ENCODE peak calls at places on chromosome 21, in five cellular contexts. Q, W, G, F and U are unnamed samples.
A peak's percentile ranks its signal among the peaks of the same experiment; 100 is the strongest.

GRCh38 chr21:39657091-39657689 is 44.5 kb downstream of the B3GALT5 start:
- DNase-seq in Q (no peak), W (no peak), G (no peak), F (peak; percentile 22), U (no peak)

GRCh38 chr21:41142051-41142795 is 25.7 kb upstream of the BACE2 start:
- DNase-seq in Q (peak; percentile 9), W (no peak), G (no peak), F (no peak), U (no peak)

GRCh38 chr21:14740692-14741091 is 194.6 kb upstream of the SAMSN1 start:
- DNase-seq in Q (no peak), W (no peak), G (no peak), F (no peak), U (no peak)

GRCh38 chr21:17466166-17466565 is 46.7 kb upstream of the CXADR start:
- DNase-seq in Q (no peak), W (no peak), G (no peak), F (no peak), U (no peak)

GRCh38 chr21:45612096-45613019 is 31.2 kb upstream of the PCBP3 start:
- DNase-seq in Q (no peak), W (no peak), G (no peak), F (peak; percentile 59), U (no peak)

GRCh38 chr21:45941338-45941710 is 40.2 kb upstream of the COL6A1 start:
- DNase-seq in Q (no peak), W (no peak), G (no peak), F (no peak), U (no peak)

GRCh38 chr21:35232545-35233176 is 183.6 kb upstream of the RUNX1 start:
- DNase-seq in Q (no peak), W (no peak), G (no peak), F (no peak), U (no peak)

GRCh38 chr21:45818904-45819285 is 162.7 kb upstream of the COL6A1 start:
- DNase-seq in Q (no peak), W (peak; percentile 86), G (no peak), F (no peak), U (peak; percentile 43)

GRCh38 chr21:33025471-33026298 is at the start of gene OLIG2:
- DNase-seq in Q (peak; percentile 98), W (peak; percentile 79), G (no peak), F (no peak), U (peak; percentile 41)

GRCh38 chr21:45971487-45972352 is 9.8 kb upstream of the COL6A1 start:
- DNase-seq in Q (peak; percentile 32), W (no peak), G (peak; percentile 62), F (peak; percentile 64), U (peak; percentile 31)

GRCh38 chr21:41362605-41363369 is 960 bp downstream of the MX2 start:
- DNase-seq in Q (no peak), W (no peak), G (no peak), F (no peak), U (no peak)

GRCh38 chr21:28229811-28230210 is 762.9 kb downstream of the LTN1 start:
- DNase-seq in Q (no peak), W (no peak), G (no peak), F (no peak), U (no peak)

GRCh38 chr21:15121655-15122120 is 56.9 kb upstream of the NRIP1 start:
- DNase-seq in Q (peak; percentile 29), W (no peak), G (peak; percentile 17), F (no peak), U (no peak)

GRCh38 chr21:41396452-41397107 is 29.5 kb upstream of the MX1 start:
- DNase-seq in Q (peak; percentile 18), W (peak; percentile 92), G (no peak), F (peak; percentile 81), U (no peak)

GRCh38 chr21:17537299-17537698 is 24.5 kb downstream of the CXADR start:
- DNase-seq in Q (no peak), W (no peak), G (no peak), F (no peak), U (no peak)

GRCh38 chr21:19853061-19853460 is 1145.1 kb upstream of the NCAM2 start:
- DNase-seq in Q (no peak), W (no peak), G (no peak), F (peak; percentile 38), U (no peak)

GRCh38 chr21:27515676-27516075 is 548.8 kb upstream of the ADAMTS5 start:
- DNase-seq in Q (no peak), W (no peak), G (no peak), F (no peak), U (no peak)

GRCh38 chr21:25370311-25370744 is 237.0 kb downstream of the MRPL39 start:
- DNase-seq in Q (no peak), W (no peak), G (no peak), F (no peak), U (no peak)

GRCh38 chr21:16865612-16866011 is 647.2 kb upstream of the CXADR start:
- DNase-seq in Q (no peak), W (no peak), G (no peak), F (no peak), U (no peak)

GRCh38 chr21:45994086-45994661 is 12.6 kb downstream of the COL6A1 start:
- DNase-seq in Q (no peak), W (no peak), G (peak; percentile 41), F (peak; percentile 51), U (no peak)

GRCh38 chr21:40622531-40622930 is 224.4 kb downstream of the DSCAM start:
- DNase-seq in Q (no peak), W (no peak), G (no peak), F (no peak), U (no peak)

GRCh38 chr21:31557421-31557955 is 102.0 kb upstream of the SOD1 start:
- DNase-seq in Q (peak; percentile 85), W (no peak), G (peak; percentile 21), F (peak; percentile 47), U (no peak)

GRCh38 chr21:31559368-31560119 is 99.9 kb upstream of the SOD1 start:
- DNase-seq in Q (peak; percentile 99), W (peak; percentile 26), G (peak; percentile 93), F (peak; percentile 88), U (peak; percentile 73)

GRCh38 chr21:31560479-31560878 is 99.0 kb upstream of the SOD1 start:
- DNase-seq in Q (no peak), W (no peak), G (no peak), F (peak; percentile 23), U (no peak)

GRCh38 chr21:31557956-31558838 is 101.3 kb upstream of the SOD1 start:
- DNase-seq in Q (peak; percentile 57), W (no peak), G (peak; percentile 48), F (peak; percentile 58), U (no peak)

DNA sequence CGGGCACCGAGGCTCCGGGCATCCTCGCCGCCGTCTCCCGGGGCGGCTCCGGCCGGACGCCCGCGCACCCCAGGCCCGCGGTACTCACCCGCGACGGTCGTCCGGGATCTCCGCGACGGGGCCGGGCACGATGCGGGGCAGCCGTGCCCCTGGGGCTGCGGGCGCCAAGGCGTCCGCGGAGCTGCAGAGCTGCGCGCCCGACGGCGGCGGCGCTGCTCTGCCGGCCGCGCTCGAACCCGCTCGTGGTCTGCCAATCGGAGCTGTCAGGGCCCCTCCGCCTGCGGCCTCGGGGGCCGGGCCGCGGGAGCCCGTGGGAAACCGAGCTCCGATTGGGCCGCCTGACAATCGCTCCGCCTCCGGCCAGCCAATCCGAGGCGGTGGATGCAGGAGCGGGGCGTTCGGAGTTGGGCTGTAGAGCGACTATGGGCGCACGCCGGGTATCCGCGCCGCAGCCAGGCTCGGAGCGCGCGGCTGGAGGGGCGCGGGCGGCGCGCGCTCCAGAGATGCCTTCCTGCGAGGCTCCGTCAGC is 100.6 kb upstream of the SOD1 start:
- DNase-seq in Q (peak; percentile 97), W (peak; percentile 7), G (peak; percentile 91), F (peak; percentile 86), U (peak; percentile 81)
- TF ChIP-seq CTCF in Q (peak; percentile 43), W (no peak), G (no peak), F (no peak), U (no peak)

GRCh38 chr21:18840239-18840638 is 436.7 kb upstream of the TMPRSS15 start:
- DNase-seq in Q (peak; percentile 76), W (peak; percentile 19), G (no peak), F (no peak), U (no peak)
- TF ChIP-seq CTCF in Q (peak; percentile 44), W (no peak), G (no peak), F (no peak), U (peak; percentile 14)

GRCh38 chr21:44455524-44456206 is 355 bp downstream of the LRRC3 start:
- DNase-seq in Q (peak; percentile 54), W (peak; percentile 49), G (peak; percentile 59), F (peak; percentile 85), U (peak; percentile 79)
- TF ChIP-seq CTCF in Q (peak; percentile 46), W (peak; percentile 28), G (no peak), F (peak; percentile 23), U (peak; percentile 41)

GRCh38 chr21:42537106-42537742 is 23.6 kb downstream of the SLC37A1 start:
- DNase-seq in Q (no peak), W (peak; percentile 17), G (no peak), F (peak; percentile 44), U (peak; percentile 68)
- TF ChIP-seq CTCF in Q (peak; percentile 51), W (no peak), G (no peak), F (no peak), U (peak; percentile 61)

GRCh38 chr21:36478941-36479340 is 981 bp downstream of the CLDN14 start:
- DNase-seq in Q (peak; percentile 53), W (no peak), G (no peak), F (no peak), U (no peak)
- TF ChIP-seq CTCF in Q (peak; percentile 63), W (no peak), G (no peak), F (no peak), U (peak; percentile 35)

DNA sequence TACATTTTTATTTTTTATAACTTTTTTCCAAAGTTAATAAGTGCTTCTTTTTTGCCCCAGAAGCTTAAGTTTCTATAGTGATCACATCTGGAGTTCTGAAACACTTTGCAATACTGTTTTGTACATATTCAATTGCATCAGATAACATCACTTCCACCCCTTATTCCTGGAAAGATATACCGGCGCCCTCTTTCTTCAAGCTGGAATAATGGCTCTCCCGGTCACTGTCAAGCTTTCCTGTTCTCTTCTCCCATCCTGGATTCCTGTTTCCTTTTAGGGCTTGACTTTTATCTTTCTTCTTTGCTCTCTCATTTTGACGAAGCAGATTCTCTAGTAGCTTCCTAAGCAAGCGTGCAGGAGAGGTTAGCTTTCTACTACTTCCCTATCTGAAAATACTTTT is 1866.8 kb downstream of the MRPL39 start:
- DNase-seq in Q (peak; percentile 39), W (no peak), G (no peak), F (no peak), U (no peak)
- TF ChIP-seq CTCF in Q (peak; percentile 47), W (no peak), G (no peak), F (no peak), U (no peak)

GRCh38 chr21:31108969-31109368 is 70.7 kb upstream of the KRTAP19-8 start:
- DNase-seq in Q (peak; percentile 69), W (no peak), G (no peak), F (no peak), U (peak; percentile 40)
- TF ChIP-seq CTCF in Q (peak; percentile 72), W (no peak), G (no peak), F (no peak), U (peak; percentile 23)

DNA sequence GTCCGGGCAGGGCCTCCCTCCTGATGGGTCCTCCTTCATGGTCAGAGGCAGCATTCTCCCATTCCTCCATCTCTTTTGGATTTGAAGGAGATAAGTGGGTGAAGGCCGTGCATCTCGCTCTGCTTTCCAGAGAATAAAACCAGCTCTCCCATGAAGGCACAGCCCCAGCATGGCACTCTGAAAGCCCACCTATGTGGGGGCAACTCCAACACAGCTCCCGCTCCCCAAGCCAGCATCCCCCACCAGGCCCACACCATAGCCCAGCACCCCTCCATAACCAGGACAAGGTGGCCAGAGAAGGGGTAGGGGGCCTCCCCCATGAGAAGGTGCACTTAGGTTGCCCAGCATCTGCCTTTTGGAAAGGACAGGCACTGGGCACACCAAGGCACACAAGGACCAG is 112.2 kb downstream of the PDE9A start:
- DNase-seq in Q (no peak), W (no peak), G (no peak), F (no peak), U (no peak)
- TF ChIP-seq CTCF in Q (no peak), W (no peak), G (no peak), F (no peak), U (no peak)

GRCh38 chr21:38531610-38532009 is 33.3 kb upstream of the ERG start:
- DNase-seq in Q (no peak), W (no peak), G (no peak), F (no peak), U (no peak)
- TF ChIP-seq CTCF in Q (no peak), W (no peak), G (no peak), F (no peak), U (no peak)